ENCODE peak calls at places on chromosomes 3 and 15, in nine cellular contexts. Q is activated CD4-positive, alpha-beta T cell treated with anti-CD3 and anti-CD28 coated beads for 24 hours; F is T-helper 9 cell; J is KBM-7; X is HuH-7; M is central memory CD4-positive, alpha-beta T cell; O is cardiac muscle cell; R is choroid plexus epithelial cell; E is DMS153. K is an unnamed sample.
A peak's percentile ranks its signal among the peaks of the same experiment; 100 is the strongest.

GRCh38 chr15:39127925-39128617 is 452.8 kb upstream of the THBS1 start:
- DNase-seq in Q (no peak), E (peak; percentile 46), J (no peak), X (peak; percentile 21), F (no peak), R (peak; percentile 94), O (peak; percentile 51), M (no peak), K (no peak)

GRCh38 chr15:25175789-25176615 is 221.2 kb downstream of the SNRPN start:
- DNase-seq in O (no peak), J (no peak), F (no peak), E (no peak), R (no peak), M (no peak), Q (no peak), X (no peak), K (no peak)

GRCh38 chr15:74826372-74826819 is at the start of gene CPLX3:
- DNase-seq in Q (peak; percentile 16), R (peak; percentile 6), F (peak; percentile 51), M (peak; percentile 26), E (no peak), J (peak; percentile 42), O (peak; percentile 74), X (peak; percentile 54), K (no peak)

GRCh38 chr15:73228128-73228646 is 140.6 kb downstream of the HCN4 start:
- DNase-seq in M (no peak), J (no peak), O (no peak), Q (no peak), E (no peak), R (no peak), F (no peak), X (no peak), K (no peak)

GRCh38 chr3:115975353-115975752 is 352.0 kb downstream of the GAP43 start:
- DNase-seq in E (peak; percentile 68), X (no peak), F (no peak), M (no peak), J (no peak), Q (no peak), O (no peak), R (peak; percentile 82), K (no peak)

GRCh38 chr3:172232579-172232978 is 193.2 kb downstream of the FNDC3B start:
- DNase-seq in X (no peak), O (no peak), F (no peak), J (no peak), M (no peak), Q (no peak), R (no peak), E (no peak), K (no peak)

GRCh38 chr15:28273468-28273867 is 48.5 kb downstream of the HERC2 start:
- DNase-seq in F (no peak), X (no peak), Q (no peak), R (peak; percentile 78), O (peak; percentile 44), M (no peak), J (no peak), E (no peak), K (no peak)

GRCh38 chr3:15796771-15797599 is 794 bp downstream of the ANKRD28 start:
- DNase-seq in M (peak; percentile 12), O (peak; percentile 8), R (peak; percentile 78), X (no peak), Q (no peak), E (no peak), F (no peak), J (no peak), K (no peak)

GRCh38 chr3:33113772-33114621 is at the start of gene CRTAP:
- DNase-seq in J (peak; percentile 95), X (peak; percentile 83), E (peak; percentile 32), M (peak; percentile 81), R (peak; percentile 98), Q (peak; percentile 74), O (peak; percentile 95), F (peak; percentile 77), K (no peak)

GRCh38 chr15:75775296-75776074 is 62.8 kb upstream of the CSPG4 start:
- DNase-seq in J (no peak), X (peak; percentile 44), E (no peak), O (no peak), F (no peak), R (no peak), M (no peak), Q (no peak), K (no peak)

GRCh38 chr3:13713396-13713795 is 164.5 kb downstream of the FBLN2 start:
- DNase-seq in R (no peak), O (no peak), X (no peak), E (no peak), M (no peak), J (no peak), F (no peak), Q (no peak), K (no peak)

GRCh38 chr15:69377137-69377536 is 37.0 kb upstream of the KIF23 start:
- DNase-seq in F (no peak), E (no peak), R (no peak), J (no peak), M (no peak), O (no peak), X (no peak), Q (no peak), K (no peak)

GRCh38 chr3:59678042-59678707 is 628.4 kb upstream of the CFAP20DC start:
- DNase-seq in Q (no peak), X (no peak), E (peak; percentile 15), F (no peak), O (no peak), J (no peak), R (no peak), M (no peak), K (no peak)

GRCh38 chr15:41935566-41936020 is 36.8 kb downstream of the EHD4 start:
- DNase-seq in J (no peak), O (no peak), R (no peak), E (no peak), Q (no peak), M (peak; percentile 3), F (no peak), X (no peak), K (no peak)